ENCODE peak calls at places on chromosomes 12 and 14, in six cellular contexts. H is NCI-H1436, X is cardiac fibroblast, K is cerebellar cortex, T is uterus, O is IMR-90. V is an unnamed sample.
A peak's percentile ranks its signal among the peaks of the same experiment; 100 is the strongest.

GRCh38 chr12:130163461-130164215 is 1.4 kb downstream of the FZD10 start:
- DNase-seq in T (no peak), H (no peak), X (no peak), O (no peak), K (no peak), V (no peak)

GRCh38 chr14:61545716-61546455 is 149.4 kb upstream of the HIF1A start:
- DNase-seq in H (no peak), O (no peak), K (peak; percentile 73), T (no peak), X (no peak), V (no peak)

GRCh38 chr14:30994681-30995620 is 30.5 kb upstream of the AP4S1 start:
- DNase-seq in O (peak; percentile 32), T (no peak), X (peak; percentile 31), H (no peak), K (no peak), V (no peak)

GRCh38 chr14:33932526-33933292 is 18.2 kb downstream of the EGLN3 start:
- DNase-seq in K (no peak), T (no peak), O (no peak), H (no peak), X (peak; percentile 71), V (no peak)

GRCh38 chr14:76782885-76783566 is 21.8 kb downstream of the VASH1 start:
- DNase-seq in K (no peak), T (no peak), O (no peak), X (peak; percentile 53), H (no peak), V (no peak)

GRCh38 chr14:101232340-101233015 is 328.8 kb upstream of the DIO3 start:
- DNase-seq in T (no peak), H (no peak), K (no peak), O (peak; percentile 24), X (no peak), V (no peak)

GRCh38 chr12:115749071-115749470 is 528.4 kb downstream of the MED13L start:
- DNase-seq in O (no peak), H (no peak), X (no peak), T (no peak), K (no peak), V (no peak)

GRCh38 chr12:116164976-116165425 is 112.5 kb downstream of the MED13L start:
- DNase-seq in H (no peak), T (no peak), K (no peak), X (no peak), O (peak; percentile 81), V (no peak)

GRCh38 chr14:62213516-62213915 is 451.3 kb downstream of the SNAPC1 start:
- DNase-seq in X (peak; percentile 58), K (no peak), H (peak; percentile 20), T (no peak), O (peak; percentile 83), V (no peak)

GRCh38 chr12:46743471-46743870 is 82.3 kb downstream of the SLC38A4 start:
- DNase-seq in K (no peak), X (no peak), T (no peak), O (no peak), H (no peak), V (no peak)

GRCh38 chr12:89238593-89238992 is 113.7 kb downstream of the DUSP6 start:
- DNase-seq in T (peak; percentile 55), H (no peak), X (peak; percentile 46), K (no peak), O (no peak), V (no peak)

GRCh38 chr12:103773109-103773905 is 67.7 kb downstream of the NT5DC3 start:
- DNase-seq in X (no peak), T (no peak), O (peak; percentile 17), K (peak; percentile 12), H (no peak), V (no peak)

GRCh38 chr14:51208982-51209381 is 31.1 kb upstream of the TMX1 start:
- DNase-seq in H (no peak), O (no peak), T (no peak), X (no peak), K (no peak), V (no peak)

GRCh38 chr12:86256169-86256568 is at the start of gene MGAT4C:
- DNase-seq in O (no peak), X (no peak), K (no peak), T (no peak), H (peak; percentile 94), V (no peak)

GRCh38 chr14:32662234-32662633 is 276.4 kb upstream of the NPAS3 start:
- DNase-seq in K (no peak), O (no peak), T (no peak), H (no peak), X (no peak), V (no peak)

GRCh38 chr14:98234208-98234607 is 1037.8 kb downstream of the BCL11B start:
- DNase-seq in T (no peak), K (no peak), H (no peak), O (no peak), X (no peak), V (no peak)

GRCh38 chr12:14771651-14772137 is 31.6 kb downstream of the WBP11 start:
- DNase-seq in T (no peak), H (no peak), K (peak; percentile 27), X (no peak), O (no peak), V (no peak)

GRCh38 chr14:77031680-77032482 is 3.4 kb upstream of the IRF2BPL start:
- DNase-seq in H (no peak), T (peak; percentile 81), K (no peak), O (peak; percentile 93), X (peak; percentile 79), V (no peak)

GRCh38 chr14:46432516-46432915 is 219.1 kb downstream of the RPL10L start:
- DNase-seq in X (no peak), H (no peak), K (no peak), T (no peak), O (no peak), V (no peak)

GRCh38 chr14:38877744-38878388 is 225.2 kb downstream of the SEC23A start:
- DNase-seq in H (no peak), O (no peak), X (peak; percentile 12), K (no peak), T (no peak), V (no peak)

GRCh38 chr12:52197371-52198231 is 5.8 kb upstream of the KRT80 start:
- DNase-seq in H (no peak), K (peak; percentile 78), T (no peak), X (peak; percentile 54), O (no peak), V (no peak)

GRCh38 chr14:61965030-61965745 is 203.0 kb downstream of the SNAPC1 start:
- DNase-seq in H (no peak), K (no peak), O (peak; percentile 97), T (no peak), X (peak; percentile 42), V (no peak)

GRCh38 chr12:130689408-130690405 is 26.4 kb downstream of the RIMBP2 start:
- DNase-seq in X (no peak), O (no peak), K (peak; percentile 26), T (no peak), H (no peak), V (no peak)

GRCh38 chr12:53754196-53754595 is 2.4 kb upstream of the CISTR start:
- DNase-seq in H (no peak), K (peak; percentile 64), X (no peak), T (no peak), O (no peak), V (no peak)

GRCh38 chr14:100025111-100025510 is 40.1 kb upstream of the EVL start:
- DNase-seq in H (no peak), X (peak; percentile 47), K (peak; percentile 35), T (no peak), O (peak; percentile 55), V (peak; percentile 45)

GRCh38 chr12:57454566-57455373 is at the start of gene INHBE:
- DNase-seq in X (peak; percentile 78), H (peak; percentile 12), T (no peak), O (peak; percentile 96), K (no peak), V (no peak)

GRCh38 chr14:39873793-39874192 is 441.6 kb upstream of the FBXO33 start:
- DNase-seq in H (no peak), X (no peak), K (no peak), T (no peak), O (no peak), V (no peak)

GRCh38 chr12:49367381-49368239 is at the start of gene SPATS2:
- DNase-seq in O (no peak), H (no peak), T (peak; percentile 94), X (peak; percentile 34), K (peak; percentile 52), V (no peak)

GRCh38 chr12:19529933-19530630 is 90.8 kb downstream of the AEBP2 start:
- DNase-seq in X (peak; percentile 52), T (no peak), K (no peak), H (no peak), O (peak; percentile 59), V (peak; percentile 19)

GRCh38 chr14:76894308-76894707 is 68.1 kb downstream of the LRRC74A start:
- DNase-seq in H (no peak), T (no peak), X (no peak), O (no peak), K (no peak), V (no peak)

GRCh38 chr14:96752156-96752555 is 45.0 kb upstream of the VRK1 start:
- DNase-seq in H (no peak), K (no peak), O (no peak), X (no peak), T (no peak), V (no peak)

GRCh38 chr12:109641422-109641821 is 67.8 kb downstream of the MVK start:
- DNase-seq in X (no peak), O (no peak), H (no peak), T (no peak), K (no peak), V (no peak)

GRCh38 chr12:110677206-110677911 is 11.6 kb downstream of the HVCN1 start:
- DNase-seq in T (no peak), K (no peak), O (no peak), X (no peak), H (no peak), V (no peak)